ENCODE peak calls at places on chromosomes 1 and 21, in six cellular contexts. T is HFF-Myc; Z is epithelial cell of esophagus; Y is CD4-positive, alpha-beta T cell; G is Calu3; L is stimulated activated CD8-positive, alpha-beta memory T cell treated with anti-CD3 and anti-CD28 coated beads, Interleukin-2, amount 100 ng/mL, for 48 hours. A is an unnamed sample.

GRCh38 chr1:107702946-107703571 is 261.9 kb downstream of the VAV3 start:
- DNase-seq in T (no peak), Z (no peak), Y (no peak), G (no peak), L (no peak), A (no peak)

GRCh38 chr1:168920456-168921094 is 185.9 kb upstream of the ATP1B1 start:
- DNase-seq in T (no peak), Z (peak; percentile 87), Y (no peak), G (peak; percentile 64), L (no peak), A (no peak)

GRCh38 chr1:53462769-53463501 is 3.7 kb downstream of the DMRTB1 start:
- DNase-seq in T (no peak), Z (no peak), Y (no peak), G (no peak), L (no peak), A (no peak)

GRCh38 chr21:28633803-28634572 is 358.7 kb downstream of the LTN1 start:
- DNase-seq in T (no peak), Z (peak; percentile 96), Y (no peak), G (no peak), L (no peak), A (peak; percentile 35)

GRCh38 chr1:5872886-5873285 is 119.3 kb downstream of the NPHP4 start:
- DNase-seq in T (no peak), Z (no peak), Y (no peak), G (no peak), L (no peak), A (no peak)

GRCh38 chr1:230849451-230850194 is 18.7 kb downstream of the C1orf198 start:
- DNase-seq in T (peak; percentile 57), Z (peak; percentile 22), Y (no peak), G (no peak), L (no peak), A (no peak)

GRCh38 chr1:43227138-43227836 is 42.5 kb upstream of the TMEM125 start:
- DNase-seq in T (peak; percentile 72), Z (peak; percentile 72), Y (peak; percentile 81), G (peak; percentile 89), L (peak; percentile 79), A (peak; percentile 93)

GRCh38 chr1:212482352-212483153 is 49.8 kb downstream of the NENF start:
- DNase-seq in T (no peak), Z (no peak), Y (no peak), G (no peak), L (no peak), A (no peak)

GRCh38 chr1:241639653-241640148 is 468 bp downstream of the CHML start:
- DNase-seq in T (no peak), Z (peak; percentile 54), Y (peak; percentile 9), G (peak; percentile 49), L (peak; percentile 8), A (no peak)

GRCh38 chr1:228164561-228165371 is 838 bp upstream of the IBA57 start:
- DNase-seq in T (no peak), Z (no peak), Y (no peak), G (no peak), L (no peak), A (no peak)

GRCh38 chr1:115067460-115067859 is 21.8 kb downstream of the TSPAN2 start:
- DNase-seq in T (no peak), Z (peak; percentile 76), Y (no peak), G (no peak), L (no peak), A (no peak)

GRCh38 chr1:1065265-1065939 is 8.7 kb downstream of the RNF223 start:
- DNase-seq in T (no peak), Z (no peak), Y (no peak), G (no peak), L (no peak), A (no peak)

GRCh38 chr21:34024382-34024693 is 49.0 kb upstream of the MRPS6 start:
- DNase-seq in T (no peak), Z (no peak), Y (no peak), G (no peak), L (no peak), A (no peak)

GRCh38 chr1:223261914-223262313 is 102.1 kb downstream of the SUSD4 start:
- DNase-seq in T (no peak), Z (no peak), Y (no peak), G (no peak), L (no peak), A (no peak)

GRCh38 chr1:7583291-7584096 is 187.6 kb upstream of the VAMP3 start:
- DNase-seq in T (no peak), Z (no peak), Y (no peak), G (no peak), L (no peak), A (no peak)

GRCh38 chr1:229278120-229278741 is 7.3 kb downstream of the RAB4A start:
- DNase-seq in T (no peak), Z (no peak), Y (no peak), G (no peak), L (no peak), A (no peak)

GRCh38 chr1:232982238-232982944 is 32.0 kb downstream of the NTPCR start:
- DNase-seq in T (no peak), Z (peak; percentile 33), Y (no peak), G (no peak), L (no peak), A (no peak)

GRCh38 chr1:90778487-90778886 is 61.4 kb upstream of the BARHL2 start:
- DNase-seq in T (no peak), Z (peak; percentile 1), Y (no peak), G (no peak), L (no peak), A (peak; percentile 55)

GRCh38 chr1:63662056-63662836 is 69.0 kb downstream of the PGM1 start:
- DNase-seq in T (peak; percentile 38), Z (peak; percentile 93), Y (no peak), G (peak; percentile 60), L (no peak), A (no peak)

GRCh38 chr1:53198241-53198651 is 1.6 kb downstream of the CPT2 start:
- DNase-seq in T (no peak), Z (peak; percentile 83), Y (no peak), G (no peak), L (no peak), A (no peak)

GRCh38 chr1:218351617-218352438 is 6.7 kb downstream of the TGFB2 start:
- DNase-seq in T (no peak), Z (peak; percentile 26), Y (no peak), G (no peak), L (no peak), A (peak; percentile 48)

GRCh38 chr1:17148950-17149608 is 29.8 kb upstream of the PADI2 start:
- DNase-seq in T (no peak), Z (no peak), Y (no peak), G (no peak), L (no peak), A (no peak)